ENCODE peak calls at places on chromosomes 2 and 18, in nine cellular contexts. G, T, F, E, L, Q, P, U and O are unnamed samples.

GRCh38 chr2:8588831-8589191 is 93.0 kb upstream of the ID2 start:
- DNase-seq in U (no peak), E (no peak), G (no peak), Q (no peak), P (no peak), T (no peak), F (no peak), L (no peak), O (no peak)

GRCh38 chr18:77086034-77086433 is 46.5 kb downstream of the MBP start:
- DNase-seq in G (no peak), E (no peak), T (no peak), U (no peak), L (no peak), F (no peak), Q (peak), P (peak), O (no peak)

GRCh38 chr2:86622409-86622877 is 1.2 kb downstream of the RNF103 start:
- DNase-seq in T (peak), Q (peak), L (no peak), U (peak), G (peak), E (no peak), F (peak), P (peak), O (no peak)

GRCh38 chr18:22828171-22828570 is 105.0 kb upstream of the RBBP8 start:
- DNase-seq in P (peak), U (no peak), E (no peak), F (no peak), G (no peak), Q (peak), T (no peak), L (no peak), O (no peak)

GRCh38 chr2:3113122-3113521 is 264.5 kb downstream of the EIPR1 start:
- DNase-seq in U (no peak), L (no peak), F (no peak), E (no peak), Q (no peak), P (no peak), G (no peak), T (no peak), O (no peak)

GRCh38 chr2:201837391-201837790 is 31.1 kb downstream of the CDK15 start:
- DNase-seq in L (no peak), F (no peak), Q (no peak), U (no peak), P (no peak), T (no peak), E (no peak), G (no peak), O (no peak)

GRCh38 chr18:29285471-29285870 is 1108.5 kb upstream of the CDH2 start:
- DNase-seq in U (no peak), F (no peak), E (no peak), L (no peak), P (no peak), G (no peak), Q (no peak), T (no peak), O (no peak)

GRCh38 chr2:213251618-213252017 is 32.6 kb upstream of the SPAG16 start:
- DNase-seq in U (peak), L (no peak), E (peak), Q (peak), F (no peak), G (no peak), P (peak), T (no peak), O (peak)

GRCh38 chr18:39685303-39685902 is 2119.8 kb upstream of the CELF4 start:
- DNase-seq in L (no peak), U (no peak), G (no peak), Q (no peak), E (no peak), F (no peak), T (no peak), P (no peak), O (no peak)

GRCh38 chr2:132703396-132703795 is 33.4 kb upstream of the LYPD1 start:
- DNase-seq in T (no peak), E (no peak), G (no peak), L (no peak), F (no peak), Q (peak), U (no peak), P (no peak), O (no peak)

GRCh38 chr2:200966770-200967169 is 3.3 kb upstream of the ORC2 start:
- DNase-seq in F (no peak), L (no peak), T (no peak), G (no peak), Q (no peak), E (no peak), U (no peak), P (peak), O (peak)

GRCh38 chr2:240597054-240597418 is 10.5 kb downstream of the CAPN10 start:
- DNase-seq in U (no peak), T (no peak), Q (no peak), L (no peak), P (no peak), E (no peak), F (no peak), G (peak), O (no peak)

GRCh38 chr2:20350105-20350712 is 435 bp downstream of the PUM2 start:
- DNase-seq in U (peak), L (peak), E (peak), T (peak), F (peak), G (peak), Q (peak), P (peak), O (no peak)

GRCh38 chr18:47253101-47253654 is 1.7 kb upstream of the SKOR2 start:
- DNase-seq in P (no peak), L (no peak), G (no peak), U (no peak), E (no peak), Q (no peak), T (no peak), F (no peak), O (no peak)

GRCh38 chr18:44066541-44066940 is 614.1 kb upstream of the SETBP1 start:
- DNase-seq in L (no peak), P (no peak), T (no peak), E (peak), G (no peak), U (no peak), F (no peak), Q (no peak), O (no peak)

GRCh38 chr2:68295523-68295922 is 24.2 kb downstream of the CNRIP1 start:
- DNase-seq in U (no peak), T (no peak), P (no peak), L (no peak), E (no peak), G (no peak), F (no peak), Q (no peak), O (no peak)

GRCh38 chr2:128775064-128775347 is 456.3 kb upstream of the HS6ST1 start:
- DNase-seq in Q (no peak), L (no peak), G (no peak), E (no peak), F (no peak), P (no peak), U (no peak), T (no peak), O (no peak)

GRCh38 chr2:173027181-173028128 is 48.2 kb upstream of the MAP3K20 start:
- DNase-seq in U (peak), F (peak), P (peak), G (peak), T (peak), L (peak), Q (peak), E (peak), O (peak)

GRCh38 chr2:19538411-19538963 is 180.1 kb upstream of the OSR1 start:
- DNase-seq in F (no peak), U (no peak), E (no peak), Q (peak), G (no peak), P (peak), T (peak), L (no peak), O (peak)

GRCh38 chr2:145123606-145124005 is 603.7 kb upstream of the ZEB2 start:
- DNase-seq in P (no peak), T (no peak), E (no peak), U (no peak), G (no peak), Q (no peak), L (no peak), F (no peak), O (no peak)

GRCh38 chr18:74473976-74474375 is 16.9 kb upstream of the DIPK1C start:
- DNase-seq in F (no peak), U (no peak), T (peak), L (no peak), Q (no peak), G (no peak), E (no peak), P (no peak), O (no peak)

GRCh38 chr18:76615065-76615733 is 120.2 kb upstream of the ZNF516 start:
- DNase-seq in U (no peak), T (no peak), F (no peak), G (no peak), L (no peak), E (no peak), P (no peak), Q (no peak), O (no peak)

GRCh38 chr2:164560181-164560792 is 61.0 kb downstream of the GRB14 start:
- DNase-seq in F (no peak), E (peak), Q (no peak), T (no peak), G (no peak), U (peak), P (peak), L (no peak), O (no peak)

GRCh38 chr2:164786787-164787186 is 54.8 kb downstream of the COBLL1 start:
- DNase-seq in F (no peak), T (no peak), E (no peak), P (no peak), U (no peak), G (no peak), L (no peak), Q (no peak), O (no peak)

GRCh38 chr2:173958198-173958846 is 6.9 kb downstream of the SP3 start:
- DNase-seq in E (no peak), G (no peak), U (no peak), P (no peak), L (no peak), Q (no peak), F (no peak), T (no peak), O (no peak)

GRCh38 chr2:225434014-225434413 is 34.5 kb downstream of the NYAP2 start:
- DNase-seq in U (peak), F (no peak), Q (no peak), E (no peak), T (no peak), G (no peak), P (no peak), L (no peak), O (no peak)

GRCh38 chr2:44362207-44363015 is 664 bp downstream of the CAMKMT start:
- DNase-seq in G (peak), F (peak), E (peak), L (no peak), P (peak), U (peak), Q (peak), T (peak), O (no peak)

GRCh38 chr2:224042191-224042696 is 3.2 kb upstream of the SERPINE2 start:
- DNase-seq in E (peak), T (no peak), P (no peak), L (no peak), Q (no peak), U (no peak), F (no peak), G (no peak), O (no peak)

GRCh38 chr2:3535794-3536681 is 16.7 kb upstream of the ADI1 start:
- DNase-seq in P (peak), Q (peak), E (no peak), L (no peak), U (peak), F (no peak), G (peak), T (peak), O (peak)

GRCh38 chr18:13457327-13457726 is 238.8 kb downstream of the LDLRAD4 start:
- DNase-seq in F (no peak), U (no peak), E (no peak), L (no peak), G (no peak), T (peak), Q (no peak), P (no peak), O (no peak)

GRCh38 chr2:219634951-219635751 is 7.7 kb downstream of the SLC4A3 start:
- DNase-seq in F (peak), P (no peak), E (no peak), T (peak), U (no peak), Q (peak), G (peak), L (no peak), O (no peak)

GRCh38 chr2:10220516-10221391 is 82.0 kb upstream of the HPCAL1 start:
- DNase-seq in F (no peak), U (no peak), T (no peak), Q (peak), G (peak), E (no peak), L (no peak), P (peak), O (peak)